ENCODE peak calls at places on chromosomes 12 and 14, in seven cellular contexts. L is GM12878, M is H1, F is K562, H is SK-N-SH, Q is HepG2, S is GM12891. O is an unnamed sample.

GRCh38 chr14:37056473-37056872 is 115.9 kb downstream of the SLC25A21 start:
- DNase-seq in H (no peak), Q (no peak), M (peak; percentile 21), L (no peak), S (no peak), F (no peak), O (no peak)

GRCh38 chr12:124369055-124369900 is 74.4 kb downstream of the RFLNA start:
- DNase-seq in F (no peak), Q (peak; percentile 69), M (no peak), S (no peak), H (peak; percentile 96), L (no peak), O (no peak)

GRCh38 chr12:127767631-127768030 is 499.3 kb upstream of the TMEM132C start:
- DNase-seq in S (no peak), L (no peak), H (no peak), M (no peak), Q (no peak), F (no peak), O (no peak)

GRCh38 chr12:105835505-105835904 is 303.2 kb downstream of the NUAK1 start:
- DNase-seq in M (no peak), L (no peak), Q (no peak), S (no peak), H (no peak), F (no peak), O (no peak)

GRCh38 chr14:78921856-78922255 is 751.7 kb downstream of the NRXN3 start:
- DNase-seq in M (no peak), Q (no peak), H (no peak), S (no peak), F (no peak), L (no peak), O (no peak)

GRCh38 chr12:102314821-102315220 is 117.2 kb upstream of the PMCH start:
- DNase-seq in M (no peak), F (no peak), Q (no peak), S (no peak), H (no peak), L (no peak), O (no peak)

GRCh38 chr12:122421263-122421814 is 1.1 kb downstream of the CLIP1 start:
- DNase-seq in S (no peak), H (peak; percentile 66), M (no peak), Q (peak; percentile 82), L (no peak), F (peak; percentile 35), O (no peak)

GRCh38 chr12:132593938-132594358 is 16.4 kb downstream of the LRCOL1 start:
- DNase-seq in Q (peak; percentile 96), H (peak; percentile 93), M (no peak), S (no peak), F (peak; percentile 89), L (no peak), O (no peak)

GRCh38 chr12:57614178-57614947 is 3.1 kb downstream of the ARHGEF25 start:
- DNase-seq in Q (no peak), H (peak; percentile 75), S (peak; percentile 61), L (peak; percentile 33), M (no peak), F (peak; percentile 81), O (peak; percentile 63)

GRCh38 chr12:84911331-84912190 is 1.0 kb downstream of the SLC6A15 start:
- DNase-seq in Q (no peak), M (peak; percentile 67), S (peak; percentile 7), H (peak; percentile 77), L (no peak), F (no peak), O (peak; percentile 1)

GRCh38 chr12:51819851-51820720 is 28.4 kb downstream of the FIGNL2 start:
- DNase-seq in M (no peak), Q (no peak), L (no peak), S (peak; percentile 6), H (peak; percentile 54), F (no peak), O (no peak)

GRCh38 chr12:100827901-100828520 is 33.4 kb downstream of the ANO4 start:
- DNase-seq in Q (peak; percentile 13), L (no peak), S (no peak), M (no peak), F (peak; percentile 14), H (peak; percentile 10), O (no peak)

GRCh38 chr14:100842799-100843198 is 16.9 kb downstream of the MEG3 start:
- DNase-seq in Q (no peak), H (no peak), S (no peak), M (no peak), F (no peak), L (no peak), O (no peak)

GRCh38 chr12:93245543-93245942 is 132.2 kb upstream of the NUDT4 start:
- DNase-seq in L (peak; percentile 87), Q (no peak), F (no peak), H (no peak), M (no peak), S (peak; percentile 15), O (peak; percentile 25)

GRCh38 chr12:116143883-116144266 is 133.6 kb downstream of the MED13L start:
- DNase-seq in M (no peak), H (no peak), Q (no peak), S (no peak), L (no peak), F (no peak), O (no peak)

GRCh38 chr12:124910561-124911478 is 3.6 kb downstream of the UBC start:
- DNase-seq in Q (no peak), M (no peak), F (no peak), H (no peak), L (no peak), S (no peak), O (no peak)

GRCh38 chr12:51409846-51410245 is 14.8 kb upstream of the SLC4A8 start:
- DNase-seq in S (no peak), L (no peak), H (peak; percentile 73), M (no peak), Q (no peak), F (no peak), O (no peak)

GRCh38 chr12:72269491-72269890 is 2.7 kb upstream of the TRHDE start:
- DNase-seq in M (no peak), H (no peak), F (no peak), S (no peak), Q (no peak), L (no peak), O (no peak)

GRCh38 chr14:35365130-35366047 is 39.2 kb downstream of the NFKBIA start:
- DNase-seq in L (no peak), M (no peak), H (no peak), S (no peak), F (peak; percentile 36), Q (peak; percentile 98), O (no peak)

GRCh38 chr12:4977104-4977503 is 66.6 kb upstream of the KCNA5 start:
- DNase-seq in H (no peak), Q (no peak), F (no peak), M (no peak), L (no peak), S (no peak), O (no peak)

GRCh38 chr12:4969405-4969804 is 59.7 kb downstream of the KCNA1 start:
- DNase-seq in M (no peak), S (no peak), Q (no peak), H (no peak), L (no peak), F (no peak), O (no peak)

GRCh38 chr12:4978737-4979136 is 64.9 kb upstream of the KCNA5 start:
- DNase-seq in H (no peak), S (no peak), F (no peak), L (no peak), M (no peak), Q (no peak), O (no peak)

GRCh38 chr12:4975574-4975973 is 65.9 kb downstream of the KCNA1 start:
- DNase-seq in S (no peak), M (no peak), F (peak; percentile 10), H (peak; percentile 16), L (no peak), Q (no peak), O (no peak)

DNA sequence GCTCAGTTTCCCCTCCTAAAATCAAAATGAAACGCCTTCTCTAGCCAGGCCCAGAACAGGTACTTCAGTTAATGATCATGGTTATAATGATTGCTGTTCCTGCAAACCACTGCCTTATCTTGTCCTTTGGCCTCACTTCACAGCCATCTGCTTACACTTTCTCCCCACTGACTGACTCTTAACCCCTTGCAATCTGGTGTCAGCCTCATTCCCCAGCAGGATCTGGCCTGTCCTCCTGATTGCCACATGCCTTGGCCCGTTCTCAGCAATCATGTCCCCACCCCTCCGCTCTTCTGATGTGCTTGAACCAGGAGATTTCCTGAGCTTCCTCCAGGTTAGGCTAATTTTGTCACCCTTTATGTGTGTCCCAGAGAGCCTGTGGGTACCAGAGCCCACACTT is 64.5 kb downstream of the KCNA1 start:
- DNase-seq in Q (no peak), L (no peak), M (no peak), H (no peak), S (no peak), F (no peak), O (no peak)
- TF ChIP-seq TAF1 in Q (no peak), L (no peak), M (no peak), H (no peak), S (no peak), F (no peak), O (no peak)

GRCh38 chr12:112126000-112126431 is 656 bp downstream of the TRAFD1 start:
- DNase-seq in S (no peak), H (peak; percentile 36), F (no peak), Q (no peak), M (no peak), L (no peak), O (no peak)
- TF ChIP-seq TAF1 in S (no peak), H (no peak), F (no peak), Q (no peak), M (no peak), L (no peak), O (no peak)

DNA sequence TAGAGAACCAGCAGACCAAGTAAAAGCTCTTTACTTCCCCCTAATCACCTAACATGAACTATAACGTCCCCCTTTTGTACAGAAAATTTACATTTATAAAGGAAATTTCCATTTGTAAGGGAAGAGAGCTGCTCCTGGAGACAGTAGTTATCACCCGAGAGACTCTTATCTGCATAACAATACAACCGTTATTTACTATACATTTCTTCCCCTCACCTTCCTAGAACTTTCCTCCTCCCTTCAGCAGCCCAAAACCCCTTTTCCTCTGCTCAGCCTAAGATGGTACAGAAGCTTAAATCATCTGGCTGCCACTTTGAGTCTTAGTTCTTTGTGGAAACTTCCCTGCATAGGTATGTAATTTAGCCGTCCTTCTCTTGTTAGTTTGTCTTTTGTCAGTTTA is 40.4 kb upstream of the ETV6 start:
- DNase-seq in H (no peak), Q (no peak), L (no peak), F (no peak), S (no peak), M (peak; percentile 59), O (no peak)
- TF ChIP-seq TAF1 in H (no peak), Q (no peak), L (no peak), F (no peak), S (no peak), M (peak; percentile 60), O (no peak)

GRCh38 chr12:7066596-7066995 is 6.1 kb downstream of the C1S start:
- DNase-seq in F (no peak), S (no peak), M (no peak), Q (no peak), L (no peak), H (no peak), O (no peak)

GRCh38 chr12:7068994-7069346 is 8.5 kb downstream of the C1S start:
- DNase-seq in M (no peak), Q (no peak), H (no peak), F (no peak), L (no peak), S (no peak), O (no peak)

GRCh38 chr12:7067096-7067495 is 6.6 kb downstream of the C1S start:
- DNase-seq in H (no peak), M (no peak), F (no peak), Q (no peak), S (no peak), L (no peak), O (no peak)

GRCh38 chr12:7069386-7069785 is 8.9 kb downstream of the C1S start:
- DNase-seq in F (no peak), M (no peak), S (no peak), Q (no peak), L (no peak), H (no peak), O (no peak)

GRCh38 chr12:7068240-7068993 is 7.9 kb downstream of the C1S start:
- DNase-seq in F (no peak), M (no peak), S (no peak), H (no peak), L (no peak), Q (no peak), O (no peak)
- TF ChIP-seq TAF1 in F (no peak), M (no peak), S (no peak), H (no peak), L (no peak), Q (no peak), O (no peak)

O was measured in GM12892.